ENCODE peak calls at places on chromosomes 13 and 19, in seven cellular contexts. One of them, this sample, is unnamed.
A peak's percentile ranks its signal among the peaks of the same experiment; 100 is the strongest.

GRCh38 chr19:52197964-52198363 is 8.1 kb downstream of the PPP2R1A start:
- DNase-seq in NCI-H1417 treated with DMSO at 0.1 percent for 48 hours: no peak
- DNase-seq in NCI-H2107: no peak
- DNase-seq in endothelial cell: no peak
- DNase-seq in activated CD8-positive, alpha-beta T cell treated with anti-CD3 and anti-CD28 coated beads, Interleukin-2, amount 10 ng/mL, durations not matched to agents 7 days and 5 days: no peak
- DNase-seq in GM12865: no peak
- DNase-seq in stimulated activated CD4-positive, alpha-beta T cell treated with anti-CD3 and anti-CD28 coated beads, Interleukin-1b, Interleukin-23, amount 100 ng/mL, for 24 hours: no peak
- DNase-seq in this sample: no peak

GRCh38 chr19:29393915-29394460 is 131.8 kb upstream of the VSTM2B start:
- DNase-seq in NCI-H1417 treated with DMSO at 0.1 percent for 48 hours: no peak
- DNase-seq in GM12865: no peak
- DNase-seq in activated CD8-positive, alpha-beta T cell treated with anti-CD3 and anti-CD28 coated beads, Interleukin-2, amount 10 ng/mL, durations not matched to agents 7 days and 5 days: no peak
- DNase-seq in endothelial cell: no peak
- DNase-seq in stimulated activated CD4-positive, alpha-beta T cell treated with anti-CD3 and anti-CD28 coated beads, Interleukin-1b, Interleukin-23, amount 100 ng/mL, for 24 hours: no peak
- DNase-seq in NCI-H2107: no peak
- DNase-seq in this sample: no peak

GRCh38 chr13:72689181-72689696 is 38.2 kb downstream of the MZT1 start:
- DNase-seq in activated CD8-positive, alpha-beta T cell treated with anti-CD3 and anti-CD28 coated beads, Interleukin-2, amount 10 ng/mL, durations not matched to agents 7 days and 5 days: no peak
- DNase-seq in NCI-H2107: no peak
- DNase-seq in endothelial cell: no peak
- DNase-seq in NCI-H1417 treated with DMSO at 0.1 percent for 48 hours: no peak
- DNase-seq in stimulated activated CD4-positive, alpha-beta T cell treated with anti-CD3 and anti-CD28 coated beads, Interleukin-1b, Interleukin-23, amount 100 ng/mL, for 24 hours: no peak
- DNase-seq in GM12865: no peak
- DNase-seq in this sample: no peak

GRCh38 chr19:11984986-11985385 is 20.1 kb downstream of the ZNF763 start:
- DNase-seq in stimulated activated CD4-positive, alpha-beta T cell treated with anti-CD3 and anti-CD28 coated beads, Interleukin-1b, Interleukin-23, amount 100 ng/mL, for 24 hours: no peak
- DNase-seq in NCI-H1417 treated with DMSO at 0.1 percent for 48 hours: no peak
- DNase-seq in NCI-H2107: no peak
- DNase-seq in endothelial cell: no peak
- DNase-seq in GM12865: peak; percentile 26
- DNase-seq in activated CD8-positive, alpha-beta T cell treated with anti-CD3 and anti-CD28 coated beads, Interleukin-2, amount 10 ng/mL, durations not matched to agents 7 days and 5 days: peak; percentile 30
- DNase-seq in this sample: peak; percentile 64

GRCh38 chr13:46232281-46232680 is 20.6 kb downstream of the LRRC63 start:
- DNase-seq in activated CD8-positive, alpha-beta T cell treated with anti-CD3 and anti-CD28 coated beads, Interleukin-2, amount 10 ng/mL, durations not matched to agents 7 days and 5 days: no peak
- DNase-seq in GM12865: no peak
- DNase-seq in NCI-H2107: no peak
- DNase-seq in NCI-H1417 treated with DMSO at 0.1 percent for 48 hours: no peak
- DNase-seq in stimulated activated CD4-positive, alpha-beta T cell treated with anti-CD3 and anti-CD28 coated beads, Interleukin-1b, Interleukin-23, amount 100 ng/mL, for 24 hours: no peak
- DNase-seq in endothelial cell: no peak
- DNase-seq in this sample: no peak

GRCh38 chr19:47663911-47664771 is 49.1 kb upstream of the EHD2 start:
- DNase-seq in stimulated activated CD4-positive, alpha-beta T cell treated with anti-CD3 and anti-CD28 coated beads, Interleukin-1b, Interleukin-23, amount 100 ng/mL, for 24 hours: no peak
- DNase-seq in NCI-H1417 treated with DMSO at 0.1 percent for 48 hours: no peak
- DNase-seq in endothelial cell: no peak
- DNase-seq in activated CD8-positive, alpha-beta T cell treated with anti-CD3 and anti-CD28 coated beads, Interleukin-2, amount 10 ng/mL, durations not matched to agents 7 days and 5 days: no peak
- DNase-seq in GM12865: no peak
- DNase-seq in NCI-H2107: no peak
- DNase-seq in this sample: no peak

GRCh38 chr13:70432276-70432805 is 324.1 kb upstream of the KLHL1 start:
- DNase-seq in activated CD8-positive, alpha-beta T cell treated with anti-CD3 and anti-CD28 coated beads, Interleukin-2, amount 10 ng/mL, durations not matched to agents 7 days and 5 days: no peak
- DNase-seq in GM12865: no peak
- DNase-seq in NCI-H2107: no peak
- DNase-seq in stimulated activated CD4-positive, alpha-beta T cell treated with anti-CD3 and anti-CD28 coated beads, Interleukin-1b, Interleukin-23, amount 100 ng/mL, for 24 hours: no peak
- DNase-seq in endothelial cell: no peak
- DNase-seq in NCI-H1417 treated with DMSO at 0.1 percent for 48 hours: no peak
- DNase-seq in this sample: no peak

GRCh38 chr13:36385471-36385870 is 39.3 kb upstream of the SPART start:
- DNase-seq in GM12865: no peak
- DNase-seq in activated CD8-positive, alpha-beta T cell treated with anti-CD3 and anti-CD28 coated beads, Interleukin-2, amount 10 ng/mL, durations not matched to agents 7 days and 5 days: no peak
- DNase-seq in endothelial cell: no peak
- DNase-seq in stimulated activated CD4-positive, alpha-beta T cell treated with anti-CD3 and anti-CD28 coated beads, Interleukin-1b, Interleukin-23, amount 100 ng/mL, for 24 hours: no peak
- DNase-seq in NCI-H2107: no peak
- DNase-seq in NCI-H1417 treated with DMSO at 0.1 percent for 48 hours: no peak
- DNase-seq in this sample: no peak

GRCh38 chr19:1270854-1271527 is 1.9 kb downstream of the CIRBP start:
- DNase-seq in GM12865: no peak
- DNase-seq in stimulated activated CD4-positive, alpha-beta T cell treated with anti-CD3 and anti-CD28 coated beads, Interleukin-1b, Interleukin-23, amount 100 ng/mL, for 24 hours: no peak
- DNase-seq in endothelial cell: no peak
- DNase-seq in NCI-H1417 treated with DMSO at 0.1 percent for 48 hours: no peak
- DNase-seq in activated CD8-positive, alpha-beta T cell treated with anti-CD3 and anti-CD28 coated beads, Interleukin-2, amount 10 ng/mL, durations not matched to agents 7 days and 5 days: no peak
- DNase-seq in NCI-H2107: no peak
- DNase-seq in this sample: no peak

GRCh38 chr19:764301-764700 is 13.4 kb downstream of the MISP start:
- DNase-seq in NCI-H2107: no peak
- DNase-seq in GM12865: no peak
- DNase-seq in endothelial cell: no peak
- DNase-seq in NCI-H1417 treated with DMSO at 0.1 percent for 48 hours: no peak
- DNase-seq in stimulated activated CD4-positive, alpha-beta T cell treated with anti-CD3 and anti-CD28 coated beads, Interleukin-1b, Interleukin-23, amount 100 ng/mL, for 24 hours: no peak
- DNase-seq in activated CD8-positive, alpha-beta T cell treated with anti-CD3 and anti-CD28 coated beads, Interleukin-2, amount 10 ng/mL, durations not matched to agents 7 days and 5 days: no peak
- DNase-seq in this sample: no peak

GRCh38 chr13:46182491-46182877 is 507 bp upstream of the LCP1 start:
- DNase-seq in endothelial cell: no peak
- DNase-seq in GM12865: peak; percentile 65
- DNase-seq in NCI-H1417 treated with DMSO at 0.1 percent for 48 hours: no peak
- DNase-seq in stimulated activated CD4-positive, alpha-beta T cell treated with anti-CD3 and anti-CD28 coated beads, Interleukin-1b, Interleukin-23, amount 100 ng/mL, for 24 hours: no peak
- DNase-seq in NCI-H2107: no peak
- DNase-seq in activated CD8-positive, alpha-beta T cell treated with anti-CD3 and anti-CD28 coated beads, Interleukin-2, amount 10 ng/mL, durations not matched to agents 7 days and 5 days: no peak
- DNase-seq in this sample: no peak

GRCh38 chr19:54489766-54490165 is 12.9 kb upstream of the LAIR2 start:
- DNase-seq in stimulated activated CD4-positive, alpha-beta T cell treated with anti-CD3 and anti-CD28 coated beads, Interleukin-1b, Interleukin-23, amount 100 ng/mL, for 24 hours: no peak
- DNase-seq in GM12865: no peak
- DNase-seq in endothelial cell: no peak
- DNase-seq in NCI-H1417 treated with DMSO at 0.1 percent for 48 hours: no peak
- DNase-seq in NCI-H2107: no peak
- DNase-seq in activated CD8-positive, alpha-beta T cell treated with anti-CD3 and anti-CD28 coated beads, Interleukin-2, amount 10 ng/mL, durations not matched to agents 7 days and 5 days: no peak
- DNase-seq in this sample: no peak

GRCh38 chr19:2494084-2494446 is 18.1 kb downstream of the GADD45B start:
- DNase-seq in activated CD8-positive, alpha-beta T cell treated with anti-CD3 and anti-CD28 coated beads, Interleukin-2, amount 10 ng/mL, durations not matched to agents 7 days and 5 days: no peak
- DNase-seq in NCI-H1417 treated with DMSO at 0.1 percent for 48 hours: no peak
- DNase-seq in endothelial cell: no peak
- DNase-seq in NCI-H2107: no peak
- DNase-seq in GM12865: no peak
- DNase-seq in stimulated activated CD4-positive, alpha-beta T cell treated with anti-CD3 and anti-CD28 coated beads, Interleukin-1b, Interleukin-23, amount 100 ng/mL, for 24 hours: no peak
- DNase-seq in this sample: no peak

GRCh38 chr13:29175245-29175873 is 355.2 kb downstream of the MTUS2 start:
- DNase-seq in GM12865: no peak
- DNase-seq in activated CD8-positive, alpha-beta T cell treated with anti-CD3 and anti-CD28 coated beads, Interleukin-2, amount 10 ng/mL, durations not matched to agents 7 days and 5 days: no peak
- DNase-seq in NCI-H2107: no peak
- DNase-seq in NCI-H1417 treated with DMSO at 0.1 percent for 48 hours: no peak
- DNase-seq in stimulated activated CD4-positive, alpha-beta T cell treated with anti-CD3 and anti-CD28 coated beads, Interleukin-1b, Interleukin-23, amount 100 ng/mL, for 24 hours: no peak
- DNase-seq in endothelial cell: no peak
- DNase-seq in this sample: no peak

GRCh38 chr19:29367701-29368306 is 154.9 kb upstream of the UQCRFS1 start:
- DNase-seq in endothelial cell: no peak
- DNase-seq in stimulated activated CD4-positive, alpha-beta T cell treated with anti-CD3 and anti-CD28 coated beads, Interleukin-1b, Interleukin-23, amount 100 ng/mL, for 24 hours: no peak
- DNase-seq in activated CD8-positive, alpha-beta T cell treated with anti-CD3 and anti-CD28 coated beads, Interleukin-2, amount 10 ng/mL, durations not matched to agents 7 days and 5 days: no peak
- DNase-seq in NCI-H1417 treated with DMSO at 0.1 percent for 48 hours: no peak
- DNase-seq in NCI-H2107: no peak
- DNase-seq in GM12865: no peak
- DNase-seq in this sample: no peak

GRCh38 chr19:15810335-15810734 is 5.1 kb downstream of the OR10H1 start:
- DNase-seq in NCI-H2107: no peak
- DNase-seq in stimulated activated CD4-positive, alpha-beta T cell treated with anti-CD3 and anti-CD28 coated beads, Interleukin-1b, Interleukin-23, amount 100 ng/mL, for 24 hours: no peak
- DNase-seq in NCI-H1417 treated with DMSO at 0.1 percent for 48 hours: no peak
- DNase-seq in endothelial cell: no peak
- DNase-seq in GM12865: peak; percentile 20
- DNase-seq in activated CD8-positive, alpha-beta T cell treated with anti-CD3 and anti-CD28 coated beads, Interleukin-2, amount 10 ng/mL, durations not matched to agents 7 days and 5 days: no peak
- DNase-seq in this sample: no peak

GRCh38 chr19:1495799-1496713 is 5.1 kb downstream of the REEP6 start:
- DNase-seq in stimulated activated CD4-positive, alpha-beta T cell treated with anti-CD3 and anti-CD28 coated beads, Interleukin-1b, Interleukin-23, amount 100 ng/mL, for 24 hours: no peak
- DNase-seq in endothelial cell: no peak
- DNase-seq in NCI-H2107: no peak
- DNase-seq in activated CD8-positive, alpha-beta T cell treated with anti-CD3 and anti-CD28 coated beads, Interleukin-2, amount 10 ng/mL, durations not matched to agents 7 days and 5 days: no peak
- DNase-seq in GM12865: no peak
- DNase-seq in NCI-H1417 treated with DMSO at 0.1 percent for 48 hours: no peak
- DNase-seq in this sample: no peak

GRCh38 chr19:661427-662196 is 1.4 kb downstream of the RNF126 start:
- DNase-seq in NCI-H2107: no peak
- DNase-seq in activated CD8-positive, alpha-beta T cell treated with anti-CD3 and anti-CD28 coated beads, Interleukin-2, amount 10 ng/mL, durations not matched to agents 7 days and 5 days: peak; percentile 83
- DNase-seq in endothelial cell: no peak
- DNase-seq in NCI-H1417 treated with DMSO at 0.1 percent for 48 hours: no peak
- DNase-seq in GM12865: peak; percentile 76
- DNase-seq in stimulated activated CD4-positive, alpha-beta T cell treated with anti-CD3 and anti-CD28 coated beads, Interleukin-1b, Interleukin-23, amount 100 ng/mL, for 24 hours: no peak
- DNase-seq in this sample: no peak

GRCh38 chr13:108777421-108778420 is 148.3 kb downstream of the MYO16 start:
- DNase-seq in GM12865: no peak
- DNase-seq in NCI-H1417 treated with DMSO at 0.1 percent for 48 hours: no peak
- DNase-seq in stimulated activated CD4-positive, alpha-beta T cell treated with anti-CD3 and anti-CD28 coated beads, Interleukin-1b, Interleukin-23, amount 100 ng/mL, for 24 hours: no peak
- DNase-seq in NCI-H2107: no peak
- DNase-seq in activated CD8-positive, alpha-beta T cell treated with anti-CD3 and anti-CD28 coated beads, Interleukin-2, amount 10 ng/mL, durations not matched to agents 7 days and 5 days: no peak
- DNase-seq in endothelial cell: no peak
- DNase-seq in this sample: peak; percentile 41

GRCh38 chr19:3970808-3971598 is at the start of gene DAPK3:
- DNase-seq in NCI-H1417 treated with DMSO at 0.1 percent for 48 hours: peak; percentile 93
- DNase-seq in NCI-H2107: peak; percentile 94
- DNase-seq in stimulated activated CD4-positive, alpha-beta T cell treated with anti-CD3 and anti-CD28 coated beads, Interleukin-1b, Interleukin-23, amount 100 ng/mL, for 24 hours: peak; percentile 88
- DNase-seq in endothelial cell: peak; percentile 98
- DNase-seq in activated CD8-positive, alpha-beta T cell treated with anti-CD3 and anti-CD28 coated beads, Interleukin-2, amount 10 ng/mL, durations not matched to agents 7 days and 5 days: peak; percentile 94
- DNase-seq in GM12865: peak; percentile 99
- DNase-seq in this sample: peak; percentile 97

GRCh38 chr19:46748325-46749109 is 2.3 kb upstream of the STRN4 start:
- DNase-seq in activated CD8-positive, alpha-beta T cell treated with anti-CD3 and anti-CD28 coated beads, Interleukin-2, amount 10 ng/mL, durations not matched to agents 7 days and 5 days: peak; percentile 86
- DNase-seq in GM12865: peak; percentile 81
- DNase-seq in NCI-H1417 treated with DMSO at 0.1 percent for 48 hours: no peak
- DNase-seq in NCI-H2107: no peak
- DNase-seq in endothelial cell: peak; percentile 86
- DNase-seq in stimulated activated CD4-positive, alpha-beta T cell treated with anti-CD3 and anti-CD28 coated beads, Interleukin-1b, Interleukin-23, amount 100 ng/mL, for 24 hours: peak; percentile 81
- DNase-seq in this sample: no peak

GRCh38 chr19:58218899-58219298 is 9.8 kb upstream of the ZNF544 start:
- DNase-seq in stimulated activated CD4-positive, alpha-beta T cell treated with anti-CD3 and anti-CD28 coated beads, Interleukin-1b, Interleukin-23, amount 100 ng/mL, for 24 hours: no peak
- DNase-seq in GM12865: peak; percentile 56
- DNase-seq in activated CD8-positive, alpha-beta T cell treated with anti-CD3 and anti-CD28 coated beads, Interleukin-2, amount 10 ng/mL, durations not matched to agents 7 days and 5 days: peak; percentile 51
- DNase-seq in NCI-H1417 treated with DMSO at 0.1 percent for 48 hours: no peak
- DNase-seq in endothelial cell: peak; percentile 19
- DNase-seq in NCI-H2107: no peak
- DNase-seq in this sample: no peak

GRCh38 chr19:49574206-49574755 is 6.1 kb downstream of the NOSIP start:
- DNase-seq in endothelial cell: no peak
- DNase-seq in stimulated activated CD4-positive, alpha-beta T cell treated with anti-CD3 and anti-CD28 coated beads, Interleukin-1b, Interleukin-23, amount 100 ng/mL, for 24 hours: no peak
- DNase-seq in NCI-H2107: no peak
- DNase-seq in activated CD8-positive, alpha-beta T cell treated with anti-CD3 and anti-CD28 coated beads, Interleukin-2, amount 10 ng/mL, durations not matched to agents 7 days and 5 days: no peak
- DNase-seq in GM12865: no peak
- DNase-seq in NCI-H1417 treated with DMSO at 0.1 percent for 48 hours: no peak
- DNase-seq in this sample: no peak

GRCh38 chr13:47455581-47455980 is 545.5 kb downstream of the SUCLA2 start:
- DNase-seq in NCI-H2107: no peak
- DNase-seq in activated CD8-positive, alpha-beta T cell treated with anti-CD3 and anti-CD28 coated beads, Interleukin-2, amount 10 ng/mL, durations not matched to agents 7 days and 5 days: no peak
- DNase-seq in endothelial cell: no peak
- DNase-seq in GM12865: peak; percentile 38
- DNase-seq in NCI-H1417 treated with DMSO at 0.1 percent for 48 hours: no peak
- DNase-seq in stimulated activated CD4-positive, alpha-beta T cell treated with anti-CD3 and anti-CD28 coated beads, Interleukin-1b, Interleukin-23, amount 100 ng/mL, for 24 hours: no peak
- DNase-seq in this sample: no peak

This sample was measured in iPS DF 6.9.